ENCODE peak calls at places on chromosomes 6 and 20, in ten cellular contexts. G is dermis microvascular lymphatic vessel endothelial cell, J is T-cell, Q is IMR-90, M is cardiac muscle cell, H is progenitor cell of endocrine pancreas, W is ACHN, Y is GM03348, K is fibroblast of the aortic adventitia, S is fibroblast of gingiva. C is an unnamed sample.

GRCh38 chr6:113823916-113824315 is 33.2 kb upstream of the MARCKS start:
- DNase-seq in K (no peak), Q (no peak), J (no peak), W (no peak), Y (no peak), M (no peak), H (no peak), S (no peak), G (no peak), C (no peak)

GRCh38 chr6:170290306-170291128 is at the start of gene DLL1:
- DNase-seq in J (no peak), S (peak; percentile 57), Q (peak; percentile 29), H (peak; percentile 84), W (peak; percentile 28), G (no peak), Y (peak; percentile 76), K (peak; percentile 28), M (peak; percentile 68), C (peak; percentile 84)

GRCh38 chr6:150016324-150017185 is 8.8 kb downstream of the RAET1L start:
- DNase-seq in K (peak; percentile 78), G (peak; percentile 49), W (peak; percentile 73), Q (peak; percentile 61), H (peak; percentile 32), Y (peak; percentile 72), M (peak; percentile 79), S (peak; percentile 66), J (peak; percentile 28), C (peak; percentile 82)

GRCh38 chr6:18506387-18507017 is 119.4 kb downstream of the RNF144B start:
- DNase-seq in J (no peak), W (no peak), G (no peak), H (no peak), Q (peak; percentile 43), Y (no peak), M (no peak), S (no peak), K (no peak), C (no peak)

GRCh38 chr6:168865-169455 is 123.3 kb upstream of the DUSP22 start:
- DNase-seq in H (no peak), J (no peak), K (peak; percentile 75), Q (peak; percentile 55), W (peak; percentile 58), S (peak; percentile 36), Y (peak; percentile 69), M (peak; percentile 57), G (peak; percentile 26), C (no peak)

GRCh38 chr20:23093613-23094012 is 7.5 kb upstream of the CD93 start:
- DNase-seq in S (no peak), H (no peak), M (no peak), W (no peak), J (no peak), Q (no peak), K (no peak), Y (no peak), G (no peak), C (no peak)

GRCh38 chr20:17225891-17226409 is 890 bp upstream of the PCSK2 start:
- DNase-seq in Y (no peak), M (peak; percentile 22), W (no peak), K (no peak), H (peak; percentile 17), Q (no peak), S (no peak), G (no peak), J (no peak), C (no peak)

GRCh38 chr6:155417454-155417853 is 38.2 kb downstream of the NOX3 start:
- DNase-seq in H (no peak), Y (peak; percentile 25), G (no peak), J (no peak), W (no peak), M (no peak), K (peak; percentile 15), S (no peak), Q (peak; percentile 16), C (no peak)

GRCh38 chr6:1608222-1608975 is 1.3 kb upstream of the FOXC1 start:
- DNase-seq in H (no peak), G (no peak), J (no peak), M (no peak), W (no peak), S (no peak), Q (no peak), K (no peak), Y (no peak), C (no peak)

GRCh38 chr20:36717657-36718056 is 28.2 kb downstream of the NDRG3 start:
- DNase-seq in Q (no peak), G (peak; percentile 17), W (peak; percentile 8), J (no peak), M (peak; percentile 19), Y (no peak), K (peak; percentile 7), H (no peak), S (no peak), C (no peak)

GRCh38 chr6:21138359-21139094 is 455.0 kb upstream of the SOX4 start:
- DNase-seq in M (no peak), J (no peak), S (no peak), Q (no peak), W (no peak), K (peak; percentile 61), Y (peak; percentile 13), G (no peak), H (no peak), C (no peak)

GRCh38 chr6:43389713-43390265 is 20.3 kb upstream of the ZNF318 start:
- DNase-seq in Q (no peak), M (no peak), W (no peak), Y (no peak), J (no peak), H (no peak), G (no peak), K (no peak), S (no peak), C (no peak)

GRCh38 chr6:34536959-34537848 is 18.9 kb downstream of the SPDEF start:
- DNase-seq in Q (no peak), J (no peak), M (no peak), Y (no peak), S (no peak), W (no peak), G (no peak), K (no peak), H (no peak), C (no peak)

GRCh38 chr6:15365273-15365687 is 119.4 kb downstream of the JARID2 start:
- DNase-seq in Q (peak; percentile 84), Y (peak; percentile 33), J (peak; percentile 33), W (no peak), G (no peak), S (peak; percentile 88), M (peak; percentile 64), K (peak; percentile 52), H (no peak), C (peak; percentile 69)

GRCh38 chr20:62437430-62437829 is 10.1 kb upstream of the RBBP8NL start:
- DNase-seq in W (no peak), M (no peak), S (no peak), Q (peak; percentile 45), Y (no peak), G (no peak), K (no peak), H (no peak), J (no peak), C (no peak)

GRCh38 chr6:170031096-170031471 is 259.8 kb downstream of the DLL1 start:
- DNase-seq in J (no peak), G (no peak), H (no peak), K (no peak), S (peak; percentile 90), Y (no peak), W (no peak), Q (no peak), M (no peak), C (no peak)

GRCh38 chr6:32151131-32151884 is 431 bp downstream of the PRRT1 start:
- DNase-seq in J (no peak), M (no peak), G (no peak), K (no peak), Y (no peak), W (no peak), Q (no peak), H (no peak), S (no peak), C (no peak)

GRCh38 chr6:139027620-139028182 is 844 bp upstream of the ABRACL start:
- DNase-seq in M (no peak), G (peak; percentile 12), Q (peak; percentile 63), Y (peak; percentile 26), W (peak; percentile 68), J (no peak), H (no peak), S (no peak), K (peak; percentile 27), C (no peak)

GRCh38 chr6:89087881-89088280 is 7.3 kb downstream of the PNRC1 start:
- DNase-seq in W (no peak), Q (no peak), J (no peak), K (peak; percentile 35), S (no peak), M (no peak), G (no peak), H (no peak), Y (no peak), C (no peak)

GRCh38 chr6:86456786-86457185 is 480.5 kb upstream of the HTR1E start:
- DNase-seq in K (no peak), W (no peak), H (no peak), S (no peak), Y (no peak), J (no peak), M (no peak), Q (no peak), G (no peak), C (no peak)

GRCh38 chr20:50286609-50287008 is 96.0 kb downstream of the CEBPB start:
- DNase-seq in S (peak; percentile 99), Q (peak; percentile 88), Y (peak; percentile 94), M (no peak), J (no peak), W (peak; percentile 40), H (no peak), K (peak; percentile 94), G (no peak), C (no peak)

C was measured in frontal cortex.